ENCODE peak calls at places on chromosomes 2 and 18, in four cellular contexts. G is GM12878, E is IMR-90, P is AG10803. S is an unnamed sample.

GRCh38 chr2:167733750-167734149 is 513.6 kb downstream of the STK39 start:
- DNase-seq in G (no peak), P (no peak), E (peak; percentile 11), S (no peak)

GRCh38 chr2:149989447-149990063 is 402.0 kb upstream of the MMADHC start:
- DNase-seq in P (peak; percentile 91), G (no peak), E (peak; percentile 51), S (no peak)

GRCh38 chr2:64586883-64587481 is 62.9 kb downstream of the AFTPH start:
- DNase-seq in G (no peak), E (peak; percentile 72), P (peak; percentile 72), S (no peak)

GRCh38 chr2:104856086-104856972 is 2.4 kb downstream of the POU3F3 start:
- DNase-seq in E (no peak), G (no peak), P (no peak), S (no peak)

GRCh38 chr18:10739152-10739551 is 213.3 kb downstream of the NAPG start:
- DNase-seq in P (peak; percentile 11), G (no peak), E (peak; percentile 6), S (no peak)

GRCh38 chr2:33268246-33268831 is 208.1 kb upstream of the RASGRP3 start:
- DNase-seq in P (peak; percentile 92), E (no peak), G (no peak), S (no peak)

GRCh38 chr2:55948176-55948921 is 24.8 kb upstream of the EFEMP1 start:
- DNase-seq in G (no peak), P (no peak), E (peak; percentile 57), S (no peak)

GRCh38 chr18:45910405-45911023 is 56.6 kb downstream of the EPG5 start:
- DNase-seq in E (peak; percentile 49), G (peak; percentile 2), P (peak; percentile 34), S (peak; percentile 7)

GRCh38 chr18:31723639-31723997 is 37.1 kb downstream of the SLC25A52 start:
- DNase-seq in G (no peak), E (no peak), P (no peak), S (no peak)

GRCh38 chr2:161402297-161402696 is 13.8 kb upstream of the TBR1 start:
- DNase-seq in E (no peak), P (no peak), G (no peak), S (no peak)

GRCh38 chr2:233301811-233302210 is 5.8 kb upstream of the SAG start:
- DNase-seq in P (no peak), G (no peak), E (no peak), S (no peak)

GRCh38 chr2:17643031-17643615 is 102.6 kb downstream of the VSNL1 start:
- DNase-seq in G (no peak), P (peak; percentile 94), E (peak; percentile 98), S (no peak)

GRCh38 chr2:85768713-85769112 is 14.9 kb downstream of the ATOH8 start:
- DNase-seq in G (no peak), P (no peak), E (no peak), S (no peak)

GRCh38 chr2:127515383-127515915 is 10.8 kb downstream of the IWS1 start:
- DNase-seq in P (peak; percentile 56), E (no peak), G (no peak), S (no peak)

GRCh38 chr2:240500561-240501423 is 57.0 kb downstream of the ANKMY1 start:
- DNase-seq in G (no peak), P (no peak), E (no peak), S (no peak)

GRCh38 chr2:119441376-119442231 is 9.9 kb downstream of the TMEM37 start:
- DNase-seq in E (no peak), G (no peak), P (no peak), S (no peak)

GRCh38 chr18:74040008-74040407 is 107.6 kb downstream of the FBXO15 start:
- DNase-seq in P (no peak), G (no peak), E (no peak), S (no peak)

GRCh38 chr18:5600376-5601071 is 56.7 kb upstream of the EPB41L3 start:
- DNase-seq in E (peak; percentile 28), G (no peak), P (peak; percentile 20), S (no peak)

GRCh38 chr2:188399159-188399558 is 107.5 kb downstream of the GULP1 start:
- DNase-seq in G (no peak), E (peak; percentile 69), P (no peak), S (no peak)

GRCh38 chr2:143225931-143226330 is 96.7 kb downstream of the ARHGAP15 start:
- DNase-seq in G (no peak), P (no peak), E (no peak), S (no peak)

GRCh38 chr2:240430595-240430994 is 4.9 kb upstream of the GPC1 start:
- DNase-seq in G (no peak), E (no peak), P (no peak), S (no peak)

GRCh38 chr2:124566518-124566970 is 541.5 kb downstream of the CNTNAP5 start:
- DNase-seq in E (no peak), G (no peak), P (no peak), S (no peak)

GRCh38 chr2:202429164-202429980 is 53.2 kb downstream of the BMPR2 start:
- DNase-seq in E (peak; percentile 93), G (no peak), P (peak; percentile 73), S (no peak)

GRCh38 chr2:53234548-53234903 is 533.1 kb upstream of the CHAC2 start:
- DNase-seq in G (no peak), E (peak; percentile 52), P (no peak), S (no peak)

GRCh38 chr18:59220784-59221765 is 1.1 kb downstream of the GRP start:
- DNase-seq in E (no peak), P (no peak), G (no peak), S (no peak)

GRCh38 chr18:74084184-74084583 is 63.5 kb downstream of the FBXO15 start:
- DNase-seq in E (no peak), G (no peak), P (no peak), S (no peak)

GRCh38 chr2:235508371-235509160 is 14.7 kb downstream of the AGAP1 start:
- DNase-seq in P (no peak), E (no peak), G (no peak), S (no peak)

GRCh38 chr2:239630618-239631286 is 229.9 kb upstream of the HDAC4 start:
- DNase-seq in E (peak; percentile 42), G (no peak), P (peak; percentile 98), S (no peak)

GRCh38 chr2:174444761-174445160 is 42.1 kb downstream of the GPR155 start:
- DNase-seq in P (no peak), G (no peak), E (no peak), S (no peak)

GRCh38 chr18:25827961-25828561 is 262.4 kb downstream of the SS18 start:
- DNase-seq in G (no peak), E (peak; percentile 45), P (peak; percentile 55), S (no peak)

GRCh38 chr2:128324008-128324896 is 5.6 kb upstream of the HS6ST1 start:
- DNase-seq in G (no peak), E (no peak), P (no peak), S (no peak)

GRCh38 chr2:20625920-20626697 is 24.8 kb downstream of the HS1BP3 start:
- DNase-seq in P (no peak), G (no peak), E (no peak), S (no peak)

DNA sequence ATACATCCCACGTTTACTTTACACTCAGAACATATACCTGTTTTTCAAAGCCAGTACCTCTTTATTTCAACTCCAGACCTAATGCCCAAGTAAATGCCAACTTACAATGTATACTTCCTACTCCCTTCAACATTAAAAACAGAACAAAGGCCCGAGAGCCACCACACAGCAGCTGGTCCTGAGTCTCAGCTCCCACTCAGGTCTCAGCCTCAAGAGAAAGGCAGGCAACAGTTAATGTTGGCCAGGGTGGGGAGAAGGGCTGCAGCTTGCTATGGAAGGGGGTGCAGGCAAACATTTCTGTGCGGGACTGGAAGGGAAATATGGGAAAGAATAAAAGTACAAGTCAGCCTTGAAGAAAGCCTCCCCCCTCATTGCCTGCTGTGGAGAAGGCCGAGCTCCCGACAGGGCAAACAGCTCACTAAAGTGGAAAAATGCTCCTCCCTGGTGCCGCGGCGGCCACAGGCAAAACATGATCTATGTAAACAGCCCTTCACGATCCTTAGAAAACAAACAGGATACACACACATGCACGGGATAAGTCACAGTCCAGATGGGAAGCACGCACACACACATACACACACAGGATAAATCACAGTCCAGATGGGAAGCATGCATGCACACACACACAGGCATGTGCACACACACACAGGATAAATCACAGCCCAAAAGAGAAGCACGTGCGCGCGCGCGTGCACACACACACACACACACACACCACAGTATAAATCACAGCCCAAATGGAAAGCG is 67.4 kb downstream of the ADNP2 start:
- DNase-seq in E (peak; percentile 54), P (peak; percentile 63), G (no peak), S (no peak)
- H3K4me3 ChIP-seq in E (no peak overlapping the region), P (no peak overlapping the region), G (no peak overlapping the region), S (no peak overlapping the region)

GRCh38 chr2:230807686-230808085 is 57.1 kb upstream of the ITM2C start:
- DNase-seq in G (no peak), E (no peak), P (no peak), S (no peak)

GRCh38 chr2:230812041-230812440 is 52.7 kb upstream of the ITM2C start:
- DNase-seq in G (no peak), P (no peak), E (no peak), S (no peak)

GRCh38 chr2:230809015-230809414 is 55.7 kb upstream of the ITM2C start:
- DNase-seq in E (no peak), G (no peak), P (no peak), S (no peak)

GRCh38 chr2:230811508-230811907 is 53.2 kb upstream of the ITM2C start:
- DNase-seq in P (no peak), G (no peak), E (peak; percentile 83), S (no peak)

GRCh38 chr2:230809677-230810251 is 55.0 kb upstream of the ITM2C start:
- DNase-seq in E (no peak), P (no peak), G (no peak), S (no peak)
- TF ChIP-seq CTCF in E (peak; percentile 28), P (no peak), G (no peak), S (no peak)

GRCh38 chr18:54149078-54149697 is 75.3 kb downstream of the MBD2 start:
- DNase-seq in E (peak; percentile 88), G (peak; percentile 69), P (peak; percentile 94), S (peak; percentile 47)

GRCh38 chr18:54148678-54149077 is 75.8 kb downstream of the MBD2 start:
- DNase-seq in E (no peak), G (no peak), P (no peak), S (no peak)

GRCh38 chr18:54148151-54148550 is 76.3 kb downstream of the MBD2 start:
- DNase-seq in G (no peak), P (no peak), E (no peak), S (no peak)

GRCh38 chr18:54151376-54151775 is 73.1 kb downstream of the MBD2 start:
- DNase-seq in G (no peak), P (no peak), E (no peak), S (no peak)

GRCh38 chr18:54150226-54150625 is 74.2 kb downstream of the MBD2 start:
- DNase-seq in P (no peak), G (no peak), E (no peak), S (no peak)
- H3K4me3 ChIP-seq in P (no peak overlapping the region), G (no peak overlapping the region), E (no peak overlapping the region), S (no peak overlapping the region)

GRCh38 chr2:216144857-216145256 is 35.7 kb downstream of the XRCC5 start:
- DNase-seq in P (no peak), E (no peak), G (no peak), S (no peak)

GRCh38 chr2:216144372-216144771 is 35.2 kb downstream of the XRCC5 start:
- DNase-seq in G (no peak), P (no peak), E (no peak), S (no peak)

GRCh38 chr2:216142540-216142939 is 33.4 kb downstream of the XRCC5 start:
- DNase-seq in P (peak; percentile 84), E (peak; percentile 91), G (peak; percentile 70), S (peak; percentile 73)

GRCh38 chr2:216134958-216135541 is 25.9 kb downstream of the XRCC5 start:
- DNase-seq in G (no peak), P (no peak), E (no peak), S (no peak)

GRCh38 chr2:216139884-216140283 is 30.7 kb downstream of the XRCC5 start:
- DNase-seq in G (no peak), E (no peak), P (no peak), S (no peak)
- TF ChIP-seq CTCF in G (peak; percentile 42), E (peak; percentile 15), P (no peak), S (peak; percentile 41)

S was measured in GM12864.